ENCODE peak calls at places on chromosomes 6 and 20, in nine cellular contexts. Z is posterior vena cava; T is OCI-LY7; U is T-cell; M is uterus; Q is GM19239; H is sigmoid colon; A is psoas muscle; C is effector CD4-positive, alpha-beta T cell. O is an unnamed sample.

GRCh38 chr6:1767481-1768246 is 157.9 kb downstream of the FOXC1 start:
- DNase-seq in Z (no peak), T (no peak), U (no peak), M (no peak), Q (no peak), H (no peak), A (peak; percentile 69), C (no peak), O (no peak)

GRCh38 chr6:158793432-158793831 is 25.7 kb downstream of the EZR start:
- DNase-seq in Z (no peak), T (peak; percentile 69), U (no peak), M (no peak), Q (no peak), H (no peak), A (no peak), C (no peak), O (no peak)

GRCh38 chr6:166461821-166462460 is 79.2 kb upstream of the MPC1 start:
- DNase-seq in Z (no peak), T (peak; percentile 42), U (no peak), M (no peak), Q (no peak), H (no peak), A (no peak), C (no peak), O (no peak)

GRCh38 chr20:46121531-46121930 is 3.4 kb downstream of the CD40 start:
- DNase-seq in Z (peak; percentile 38), T (no peak), U (no peak), M (no peak), Q (no peak), H (no peak), A (no peak), C (no peak), O (no peak)

GRCh38 chr6:3612341-3613041 is 139.0 kb downstream of the PXDC1 start:
- DNase-seq in Z (no peak), T (no peak), U (no peak), M (no peak), Q (no peak), H (no peak), A (no peak), C (no peak), O (no peak)

GRCh38 chr6:52261229-52261628 is 16.9 kb upstream of the IL17F start:
- DNase-seq in Z (no peak), T (no peak), U (no peak), M (no peak), Q (no peak), H (no peak), A (no peak), C (no peak), O (no peak)

GRCh38 chr6:43467752-43468151 is 9.6 kb upstream of the TJAP1 start:
- DNase-seq in Z (no peak), T (no peak), U (no peak), M (no peak), Q (no peak), H (no peak), A (no peak), C (no peak), O (no peak)

GRCh38 chr6:125974214-125974866 is 12.0 kb upstream of the TRMT11 start:
- DNase-seq in Z (no peak), T (peak; percentile 76), U (no peak), M (no peak), Q (no peak), H (no peak), A (no peak), C (no peak), O (no peak)

GRCh38 chr20:44153636-44154043 is 33.3 kb downstream of the JPH2 start:
- DNase-seq in Z (no peak), T (no peak), U (peak; percentile 36), M (peak; percentile 66), Q (no peak), H (peak; percentile 50), A (no peak), C (peak; percentile 6), O (no peak)

GRCh38 chr20:60693513-60694133 is 558.4 kb upstream of the CDH4 start:
- DNase-seq in Z (no peak), T (no peak), U (no peak), M (no peak), Q (no peak), H (no peak), A (no peak), C (no peak), O (no peak)

O was measured in chondrocyte.